ENCODE peak calls at places on chromosomes 5 and 9, in four cellular contexts. U is RPMI7951; Y is activated T-cell treated with anti-CD3 and anti-CD28 coated beads, Interleukin-2, amount 50 U/mL, for 24 hours; P is A673. L is an unnamed sample.

GRCh38 chr9:35195683-35196082 is 33.9 kb downstream of the UNC13B start:
- DNase-seq in U (peak), Y (no peak), P (no peak), L (no peak)

GRCh38 chr5:127086583-127086982 is 13.3 kb upstream of the C5orf63 start:
- DNase-seq in U (no peak), Y (no peak), P (no peak), L (no peak)

GRCh38 chr9:97511762-97512429 is 10.4 kb downstream of the TMOD1 start:
- DNase-seq in U (peak), Y (no peak), P (no peak), L (no peak)

GRCh38 chr9:109912082-109912581 is 132.1 kb downstream of the PALM2AKAP2 start:
- DNase-seq in U (peak), Y (no peak), P (no peak), L (no peak)

GRCh38 chr5:11564716-11565115 is 339.5 kb downstream of the CTNND2 start:
- DNase-seq in U (no peak), Y (no peak), P (no peak), L (no peak)

GRCh38 chr5:93891491-93892480 is 150.4 kb upstream of the POU5F2 start:
- DNase-seq in U (no peak), Y (no peak), P (no peak), L (no peak)

GRCh38 chr9:34522091-34522887 is 501 bp downstream of the ENHO start:
- DNase-seq in U (no peak), Y (peak), P (no peak), L (no peak)

GRCh38 chr9:35563791-35564197 is 41.3 kb upstream of the TESK1 start:
- DNase-seq in U (no peak), Y (no peak), P (no peak), L (no peak)

GRCh38 chr9:32843295-32843694 is 60.0 kb downstream of the TMEM215 start:
- DNase-seq in U (no peak), Y (no peak), P (no peak), L (no peak)

GRCh38 chr5:1445895-1446601 is 808 bp upstream of the SLC6A3 start:
- DNase-seq in U (no peak), Y (peak), P (no peak), L (peak)

GRCh38 chr5:142821733-142822487 is 51.7 kb downstream of the ARHGAP26 start:
- DNase-seq in U (peak), Y (no peak), P (peak), L (no peak)

GRCh38 chr5:7904170-7904569 is 35.2 kb downstream of the MTRR start:
- DNase-seq in U (peak), Y (no peak), P (peak), L (no peak)

GRCh38 chr5:68680376-68680775 is 413.4 kb upstream of the SLC30A5 start:
- DNase-seq in U (peak), Y (no peak), P (no peak), L (no peak)

GRCh38 chr9:110328763-110329162 is 8.9 kb downstream of the TXNDC8 start:
- DNase-seq in U (no peak), Y (no peak), P (no peak), L (no peak)

GRCh38 chr9:36029765-36030528 is 6.8 kb upstream of the RECK start:
- DNase-seq in U (peak), Y (no peak), P (peak), L (no peak)

GRCh38 chr9:130254753-130255637 is 10.6 kb upstream of the HMCN2 start:
- DNase-seq in U (no peak), Y (no peak), P (no peak), L (no peak)

GRCh38 chr5:32909207-32909606 is 198.1 kb downstream of the NPR3 start:
- DNase-seq in U (peak), Y (no peak), P (no peak), L (no peak)

GRCh38 chr5:146185161-146185560 is 2.7 kb upstream of the LARS1 start:
- DNase-seq in U (no peak), Y (no peak), P (no peak), L (no peak)

GRCh38 chr5:65034029-65034781 is 265.5 kb downstream of the CWC27 start:
- DNase-seq in U (no peak), Y (no peak), P (no peak), L (no peak)

GRCh38 chr5:51411917-51412316 is 28.7 kb downstream of the ISL1 start:
- DNase-seq in U (no peak), Y (no peak), P (peak), L (no peak)

GRCh38 chr5:132829742-132830435 is 558 bp downstream of the SHROOM1 start:
- DNase-seq in U (peak), Y (peak), P (peak), L (peak)